ENCODE peak calls at places on chromosomes 6 and 20, in eight cellular contexts. Y, N, M, X, B, O, T and U are unnamed samples.
A peak's percentile ranks its signal among the peaks of the same experiment; 100 is the strongest.

GRCh38 chr6:41247288-41247865 is 19.2 kb downstream of the TREML4 start:
- DNase-seq in Y (no peak), N (no peak), M (no peak), X (no peak), B (no peak), O (no peak), T (no peak), U (peak; percentile 69)

GRCh38 chr6:28211840-28212509 is 13.1 kb upstream of the ZSCAN9 start:
- DNase-seq in Y (no peak), N (no peak), M (no peak), X (no peak), B (no peak), O (no peak), T (no peak), U (no peak)

GRCh38 chr20:34861386-34862084 is 11.1 kb downstream of the GGT7 start:
- DNase-seq in Y (no peak), N (no peak), M (no peak), X (no peak), B (no peak), O (no peak), T (no peak), U (peak; percentile 69)

GRCh38 chr6:161079566-161080262 is 88.1 kb downstream of the MAP3K4 start:
- DNase-seq in Y (peak; percentile 60), N (no peak), M (no peak), X (no peak), B (no peak), O (no peak), T (no peak), U (no peak)

GRCh38 chr6:151036869-151037680 is 171.6 kb downstream of the MTHFD1L start:
- DNase-seq in Y (no peak), N (no peak), M (no peak), X (no peak), B (no peak), O (no peak), T (no peak), U (no peak)

GRCh38 chr6:12483712-12484111 is 193.6 kb downstream of the EDN1 start:
- DNase-seq in Y (peak; percentile 94), N (no peak), M (no peak), X (peak; percentile 82), B (peak; percentile 95), O (no peak), T (no peak), U (no peak)

GRCh38 chr6:151389640-151390275 is 1.6 kb downstream of the ZBTB2 start:
- DNase-seq in Y (peak; percentile 68), N (peak; percentile 49), M (peak; percentile 53), X (peak; percentile 57), B (no peak), O (peak; percentile 70), T (peak; percentile 34), U (no peak)

GRCh38 chr6:151428336-151428735 is 23.6 kb downstream of the RMND1 start:
- DNase-seq in Y (no peak), N (no peak), M (no peak), X (no peak), B (no peak), O (no peak), T (no peak), U (no peak)

GRCh38 chr6:143166247-143166695 is 105.6 kb downstream of the AIG1 start:
- DNase-seq in Y (no peak), N (no peak), M (no peak), X (no peak), B (no peak), O (no peak), T (no peak), U (no peak)

GRCh38 chr6:90809035-90809434 is 222.2 kb upstream of the MAP3K7 start:
- DNase-seq in Y (no peak), N (no peak), M (no peak), X (no peak), B (no peak), O (no peak), T (no peak), U (no peak)

GRCh38 chr6:30820196-30820595 is 64.1 kb upstream of the DDR1 start:
- DNase-seq in Y (peak; percentile 80), N (no peak), M (no peak), X (peak; percentile 73), B (peak; percentile 82), O (peak; percentile 26), T (no peak), U (no peak)

GRCh38 chr6:131844243-131844841 is 36.5 kb downstream of the ENPP1 start:
- DNase-seq in Y (no peak), N (no peak), M (no peak), X (no peak), B (peak; percentile 35), O (no peak), T (no peak), U (no peak)

GRCh38 chr20:7449269-7449668 is 491.0 kb downstream of the HAO1 start:
- DNase-seq in Y (peak; percentile 64), N (no peak), M (no peak), X (no peak), B (no peak), O (no peak), T (no peak), U (no peak)

GRCh38 chr20:53870426-53871199 is 199.8 kb downstream of the BCAS1 start:
- DNase-seq in Y (no peak), N (no peak), M (no peak), X (no peak), B (no peak), O (no peak), T (no peak), U (no peak)

GRCh38 chr20:57266251-57267157 is at the start of gene BMP7:
- DNase-seq in Y (no peak), N (peak; percentile 41), M (peak; percentile 57), X (no peak), B (peak; percentile 17), O (no peak), T (no peak), U (no peak)

GRCh38 chr20:63696628-63697356 is at the start of gene TNFRSF6B:
- DNase-seq in Y (no peak), N (no peak), M (no peak), X (no peak), B (no peak), O (no peak), T (no peak), U (no peak)

GRCh38 chr6:33417127-33417902 is 592 bp downstream of the CUTA start:
- DNase-seq in Y (peak; percentile 95), N (no peak), M (no peak), X (peak; percentile 67), B (peak; percentile 30), O (no peak), T (no peak), U (no peak)

GRCh38 chr6:144758602-144759001 is 473.5 kb downstream of the UTRN start:
- DNase-seq in Y (peak; percentile 55), N (no peak), M (no peak), X (no peak), B (peak; percentile 28), O (no peak), T (no peak), U (no peak)

GRCh38 chr6:2782825-2783187 is 17.6 kb downstream of the WRNIP1 start:
- DNase-seq in Y (no peak), N (no peak), M (peak; percentile 66), X (no peak), B (no peak), O (no peak), T (peak; percentile 15), U (no peak)

GRCh38 chr6:70310063-70310694 is 7.3 kb upstream of the COL9A1 start:
- DNase-seq in Y (peak; percentile 41), N (no peak), M (peak; percentile 13), X (peak; percentile 17), B (peak; percentile 54), O (no peak), T (peak; percentile 9), U (no peak)

GRCh38 chr6:154319231-154319858 is 37.3 kb downstream of the IPCEF1 start:
- DNase-seq in Y (peak; percentile 70), N (no peak), M (no peak), X (peak; percentile 45), B (no peak), O (no peak), T (no peak), U (no peak)

GRCh38 chr6:113830140-113830539 is 27.0 kb upstream of the MARCKS start:
- DNase-seq in Y (no peak), N (no peak), M (no peak), X (no peak), B (no peak), O (no peak), T (no peak), U (no peak)

GRCh38 chr6:137095651-137096238 is 51.0 kb upstream of the IL20RA start:
- DNase-seq in Y (no peak), N (no peak), M (no peak), X (no peak), B (no peak), O (no peak), T (peak; percentile 27), U (no peak)

GRCh38 chr6:52724041-52724405 is 39.3 kb downstream of the GSTA2 start:
- DNase-seq in Y (no peak), N (no peak), M (no peak), X (no peak), B (peak; percentile 23), O (no peak), T (no peak), U (no peak)

GRCh38 chr6:44268095-44268628 is 2.1 kb upstream of the TMEM151B start:
- DNase-seq in Y (no peak), N (peak; percentile 60), M (peak; percentile 11), X (no peak), B (peak; percentile 53), O (no peak), T (peak; percentile 37), U (no peak)

GRCh38 chr20:24638546-24639166 is 169.2 kb downstream of the SYNDIG1 start:
- DNase-seq in Y (no peak), N (no peak), M (no peak), X (no peak), B (no peak), O (no peak), T (no peak), U (peak; percentile 81)

GRCh38 chr6:111737065-111737521 is 131.4 kb upstream of the TRAF3IP2 start:
- DNase-seq in Y (peak; percentile 56), N (no peak), M (no peak), X (no peak), B (no peak), O (no peak), T (no peak), U (no peak)

GRCh38 chr6:73180718-73181619 is 44.3 kb downstream of the KHDC1L start:
- DNase-seq in Y (peak; percentile 85), N (no peak), M (peak; percentile 83), X (peak; percentile 52), B (peak; percentile 55), O (no peak), T (peak; percentile 95), U (no peak)

GRCh38 chr6:131819507-131820228 is 11.8 kb downstream of the ENPP1 start:
- DNase-seq in Y (no peak), N (no peak), M (peak; percentile 30), X (peak; percentile 52), B (no peak), O (no peak), T (no peak), U (no peak)

GRCh38 chr6:158894192-158894591 is 75.0 kb upstream of the EZR start:
- DNase-seq in Y (peak; percentile 55), N (no peak), M (no peak), X (peak; percentile 68), B (peak; percentile 91), O (no peak), T (no peak), U (no peak)

GRCh38 chr20:51512645-51513044 is 29.9 kb downstream of the NFATC2 start:
- DNase-seq in Y (no peak), N (no peak), M (no peak), X (no peak), B (no peak), O (no peak), T (no peak), U (no peak)

GRCh38 chr6:166258854-166259276 is 49.3 kb downstream of the PRR18 start:
- DNase-seq in Y (no peak), N (no peak), M (no peak), X (no peak), B (no peak), O (no peak), T (peak; percentile 9), U (no peak)

GRCh38 chr6:146041282-146041681 is 12.4 kb downstream of the GRM1 start:
- DNase-seq in Y (peak; percentile 14), N (no peak), M (no peak), X (no peak), B (peak; percentile 22), O (no peak), T (no peak), U (no peak)

GRCh38 chr20:45911486-45912343 is at the start of gene PLTP:
- DNase-seq in Y (peak; percentile 23), N (peak; percentile 70), M (no peak), X (no peak), B (no peak), O (peak; percentile 82), T (peak; percentile 2), U (peak; percentile 88)